ENCODE peak calls at places on chromosomes 16 and 17, in five cellular contexts. C, P, A, N and L are unnamed samples.

GRCh38 chr17:72120878-72121163 is at the start of gene SOX9:
- DNase-seq in P (peak), C (peak), A (peak), N (no peak), L (peak)

GRCh38 chr16:84341533-84342295 is 26.6 kb upstream of the ATP2C2 start:
- DNase-seq in C (no peak), P (no peak), N (no peak), A (no peak), L (no peak)

GRCh38 chr17:21466550-21466949 is 90.4 kb downstream of the KCNJ12 start:
- DNase-seq in N (no peak), A (no peak), C (no peak), P (no peak), L (no peak)

GRCh38 chr16:54957403-54957802 is 26.7 kb downstream of the IRX5 start:
- DNase-seq in P (peak), C (peak), N (peak), A (no peak), L (peak)

GRCh38 chr16:55502801-55503366 is 6.0 kb upstream of the LPCAT2 start:
- DNase-seq in N (no peak), P (no peak), A (no peak), C (no peak), L (peak)

GRCh38 chr17:31391496-31391949 is at the start of gene RAB11FIP4:
- DNase-seq in A (no peak), C (peak), P (peak), N (peak), L (no peak)

GRCh38 chr16:23587726-23588125 is 8.4 kb downstream of the NDUFAB1 start:
- DNase-seq in A (no peak), P (no peak), C (no peak), N (no peak), L (no peak)

GRCh38 chr17:28727727-28728363 is 743 bp upstream of the NEK8 start:
- DNase-seq in C (peak), P (peak), A (peak), N (peak), L (peak)

GRCh38 chr17:15319461-15319860 is 21.9 kb downstream of the TEKT3 start:
- DNase-seq in P (no peak), A (no peak), N (peak), C (no peak), L (no peak)

GRCh38 chr17:40071720-40072480 is 9.1 kb downstream of the THRA start:
- DNase-seq in N (no peak), P (no peak), C (no peak), A (no peak), L (peak)

GRCh38 chr16:8720080-8720966 is 45.9 kb downstream of the ABAT start:
- DNase-seq in N (no peak), C (peak), A (no peak), P (peak), L (peak)

GRCh38 chr17:36105718-36106117 is 2.1 kb downstream of the CCL4 start:
- DNase-seq in P (no peak), N (no peak), C (no peak), A (no peak), L (no peak)

GRCh38 chr17:31726980-31727427 is 132.0 kb downstream of the COPRS start:
- DNase-seq in P (no peak), N (no peak), A (no peak), C (peak), L (no peak)

GRCh38 chr16:51549836-51550235 is 398.8 kb upstream of the SALL1 start:
- DNase-seq in P (no peak), C (no peak), N (no peak), A (no peak), L (no peak)

GRCh38 chr17:73799781-73800627 is 155.8 kb upstream of the SDK2 start:
- DNase-seq in N (no peak), P (no peak), A (no peak), C (no peak), L (no peak)

DNA sequence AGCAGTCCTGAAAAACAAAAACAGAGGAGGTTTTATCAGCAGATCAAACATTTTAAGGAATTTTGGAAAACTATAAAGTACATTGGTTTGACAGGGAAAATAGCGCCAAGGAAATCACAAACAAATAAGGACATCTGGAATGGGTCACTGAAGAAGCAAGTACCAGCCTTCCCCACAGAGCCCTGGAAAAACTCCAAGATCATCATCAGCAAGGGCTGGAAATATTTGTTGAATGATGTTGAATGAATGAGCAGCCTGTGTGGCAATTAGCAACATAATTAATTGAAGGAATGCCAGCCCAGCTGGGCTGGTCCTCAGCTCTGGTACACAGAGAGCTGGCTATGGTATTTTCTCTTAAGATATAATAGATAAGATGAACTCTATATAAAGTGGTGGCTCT is 290.4 kb downstream of the HS3ST3A1 start:
- DNase-seq in P (no peak), C (no peak), N (no peak), A (no peak), L (no peak)
- TF ChIP-seq ATF2 in P (no peak), C (no peak), N (no peak), A (no peak), L (no peak)

GRCh38 chr17:74863420-74864296 is 4.0 kb upstream of the GRIN2C start:
- DNase-seq in C (no peak), A (no peak), N (no peak), P (no peak), L (no peak)

GRCh38 chr17:74862919-74863318 is 3.2 kb upstream of the GRIN2C start:
- DNase-seq in A (no peak), P (no peak), N (no peak), C (no peak), L (no peak)

GRCh38 chr17:74861554-74862107 is 1.9 kb upstream of the GRIN2C start:
- DNase-seq in C (peak), P (no peak), N (peak), A (no peak), L (no peak)

GRCh38 chr17:74860999-74861553 is 1.4 kb upstream of the GRIN2C start:
- DNase-seq in P (peak), C (peak), A (no peak), N (no peak), L (no peak)

DNA sequence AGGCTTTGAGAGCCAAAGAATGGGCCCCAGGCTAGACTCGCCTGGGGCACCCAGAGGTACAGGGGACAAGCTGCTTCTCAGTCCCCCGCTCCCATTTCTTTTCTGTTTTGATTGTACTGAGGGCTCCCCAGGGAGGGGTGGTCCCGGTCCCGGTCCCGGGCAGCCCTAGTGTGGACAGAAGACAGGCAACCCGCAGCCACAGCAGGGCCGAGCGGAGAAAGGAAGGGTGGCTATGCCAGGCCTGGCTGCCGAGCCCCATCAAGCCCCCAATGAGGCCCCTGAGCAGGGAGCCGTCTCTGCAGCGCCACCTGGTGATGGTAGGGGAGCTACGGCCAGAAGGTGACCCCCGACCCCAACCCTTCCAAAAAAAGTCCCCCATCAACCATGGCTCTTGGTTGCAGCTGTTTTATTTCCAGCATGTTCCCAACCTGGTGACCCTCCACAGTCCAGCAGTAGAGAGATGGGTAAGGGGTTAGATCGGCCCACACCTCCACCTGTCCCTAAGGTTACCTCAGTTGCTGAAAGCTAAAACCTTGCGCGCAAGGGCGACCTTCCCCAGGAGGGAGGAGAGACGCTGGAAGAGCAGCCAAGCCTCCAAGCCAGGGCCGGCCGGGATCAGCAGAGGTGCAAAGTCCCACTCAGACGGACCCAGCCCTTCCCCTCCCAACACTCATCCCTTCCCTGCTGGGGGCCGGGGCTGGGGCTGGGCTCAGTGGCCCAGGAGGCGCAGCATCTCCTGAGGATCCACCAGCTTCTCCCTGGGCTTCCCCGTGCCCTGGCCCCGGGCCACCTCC is 2.6 kb upstream of the GRIN2C start:
- DNase-seq in N (peak), A (no peak), C (peak), P (peak), L (peak)
- TF ChIP-seq ATF2 in N (no peak), A (no peak), C (no peak), P (no peak), L (no peak)

DNA sequence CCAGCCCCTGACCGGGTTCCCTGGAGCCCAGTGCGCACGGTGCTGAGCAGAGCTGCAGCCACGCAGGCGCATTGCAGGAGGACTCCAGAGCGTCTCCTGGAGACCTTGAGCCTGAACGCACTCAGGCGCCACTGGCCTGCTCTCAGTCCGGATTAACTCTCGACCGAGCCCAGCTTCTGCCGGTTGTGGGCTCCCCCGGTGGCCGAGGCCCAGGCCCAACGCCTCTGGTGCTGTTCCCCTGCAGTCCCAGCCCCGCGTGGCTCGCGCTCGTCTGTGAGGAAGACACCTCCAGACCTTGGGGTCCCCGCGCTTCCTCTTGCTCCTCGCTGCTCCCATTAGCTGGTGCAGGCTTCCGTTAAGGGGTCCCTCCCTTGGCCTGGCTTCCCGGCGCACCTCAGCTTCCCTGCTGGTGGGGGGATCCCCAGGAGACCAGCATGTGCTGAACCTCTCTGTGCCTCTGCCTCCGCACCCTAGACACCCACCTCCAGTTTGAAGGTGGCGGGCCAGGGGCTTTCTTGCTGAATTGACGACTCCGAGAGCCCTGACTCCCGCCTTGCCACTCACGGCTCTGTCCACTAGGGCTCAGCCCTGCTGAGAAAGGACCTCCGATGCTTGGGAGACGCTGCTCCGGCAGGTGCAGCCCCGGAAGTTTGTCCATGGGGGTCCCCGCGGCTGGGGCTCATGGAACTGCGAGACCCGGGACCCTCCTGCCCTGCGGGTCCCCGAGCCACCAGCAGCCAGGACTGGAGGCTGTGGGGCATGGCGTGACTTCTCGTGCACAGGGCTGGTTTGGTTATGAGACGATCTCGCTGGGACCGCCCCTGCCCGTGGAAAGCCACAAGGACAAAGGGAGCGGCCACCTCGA is 7.8 kb downstream of the CHMP6 start:
- DNase-seq in N (peak), P (no peak), A (no peak), C (no peak), L (no peak)
- TF ChIP-seq ATF2 in N (no peak), P (no peak), A (no peak), C (no peak), L (no peak)

GRCh38 chr17:78875331-78875730 is 27.7 kb downstream of the CEP295NL start:
- DNase-seq in C (no peak), A (no peak), P (no peak), N (no peak), L (no peak)
- TF ChIP-seq ATF2 in C (no peak), A (no peak), P (no peak), N (no peak), L (no peak)

DNA sequence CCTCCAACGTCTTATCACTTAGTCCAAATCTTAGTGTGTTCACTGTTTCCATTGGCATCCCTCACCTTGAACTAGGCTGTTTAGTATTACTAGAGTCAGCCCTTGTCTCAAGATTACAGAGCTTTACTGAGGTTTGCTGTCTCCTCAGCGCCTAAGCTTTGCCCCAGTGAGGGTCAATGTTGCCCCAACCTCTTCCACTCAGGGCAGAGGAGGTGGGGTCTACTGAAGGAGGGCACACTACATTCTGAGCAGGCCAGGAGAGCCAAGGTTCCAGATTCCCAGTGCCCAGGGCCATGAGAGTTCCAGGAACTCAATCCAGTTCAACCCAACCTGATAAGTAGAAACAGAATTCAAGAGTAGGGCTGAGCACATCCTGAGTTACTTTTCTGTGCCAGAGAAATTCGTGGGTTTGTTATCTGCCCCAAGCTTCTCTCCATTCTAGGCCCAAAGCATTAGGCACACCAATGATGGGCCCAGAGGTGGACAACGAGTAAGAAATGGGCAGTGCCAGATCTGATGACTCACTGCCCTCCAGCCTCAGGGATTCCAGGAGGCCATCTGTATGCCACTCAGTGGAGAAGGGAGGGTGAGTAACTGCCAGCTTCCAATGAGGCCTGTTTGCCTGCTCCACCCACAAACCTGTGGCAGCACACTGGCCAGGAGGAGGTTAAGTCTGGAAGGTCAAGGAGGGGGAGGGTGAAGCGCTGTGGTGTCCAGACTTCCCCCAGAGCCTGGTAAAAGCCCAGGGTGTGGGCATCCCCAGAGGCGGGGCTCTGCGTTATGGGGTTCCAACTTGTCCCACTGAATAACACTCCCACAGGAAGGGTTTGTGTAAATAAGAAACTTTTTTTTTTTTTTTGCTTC is 8.2 kb downstream of the TUBG2 start:
- DNase-seq in P (no peak), N (no peak), A (no peak), C (no peak), L (peak)
- TF ChIP-seq ATF2 in P (no peak), N (no peak), A (no peak), C (no peak), L (no peak)

DNA sequence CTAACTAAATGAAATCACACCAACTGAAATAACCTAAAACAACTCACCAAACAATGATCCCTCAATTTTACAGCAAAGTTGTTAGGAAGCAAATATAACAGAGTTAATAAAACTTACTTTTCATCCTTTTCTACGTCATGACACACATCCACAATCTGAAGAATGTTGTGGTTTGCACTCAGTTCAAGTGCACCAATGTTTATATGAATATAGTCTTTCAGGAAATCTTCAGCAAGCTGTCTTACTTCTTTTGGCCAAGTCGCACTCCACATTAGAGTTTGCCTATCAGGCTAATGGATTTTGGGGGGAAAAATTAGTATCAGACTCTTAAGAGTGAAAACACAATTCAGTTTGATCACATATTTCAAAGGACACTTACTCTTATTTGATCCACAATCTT is 3.3 kb downstream of the DDX5 start:
- DNase-seq in C (no peak), A (no peak), N (no peak), P (no peak), L (no peak)
- TF ChIP-seq ATF2 in C (no peak), A (peak), N (no peak), P (no peak), L (no peak)

GRCh38 chr17:57607553-57608120 is 137.5 kb downstream of the CCDC182 start:
- DNase-seq in P (no peak), N (no peak), A (no peak), C (no peak), L (no peak)
- TF ChIP-seq ATF2 in P (no peak), N (no peak), A (no peak), C (no peak), L (no peak)

GRCh38 chr17:69363488-69364210 is 36.7 kb upstream of the ABCA5 start:
- DNase-seq in A (no peak), P (no peak), C (no peak), N (no peak), L (no peak)

GRCh38 chr17:69356625-69357024 is 29.7 kb upstream of the ABCA5 start:
- DNase-seq in N (no peak), A (no peak), P (no peak), C (no peak), L (no peak)

GRCh38 chr17:69361156-69361555 is 34.2 kb upstream of the ABCA5 start:
- DNase-seq in P (no peak), A (no peak), C (no peak), N (no peak), L (no peak)

GRCh38 chr17:69358688-69359596 is 32.0 kb upstream of the ABCA5 start:
- DNase-seq in A (peak), P (peak), C (no peak), N (no peak), L (peak)

GRCh38 chr17:69357701-69358100 is 30.8 kb upstream of the ABCA5 start:
- DNase-seq in P (no peak), A (no peak), N (no peak), C (no peak), L (peak)
- TF ChIP-seq ATF2 in P (no peak), A (no peak), N (no peak), C (no peak), L (no peak)

DNA sequence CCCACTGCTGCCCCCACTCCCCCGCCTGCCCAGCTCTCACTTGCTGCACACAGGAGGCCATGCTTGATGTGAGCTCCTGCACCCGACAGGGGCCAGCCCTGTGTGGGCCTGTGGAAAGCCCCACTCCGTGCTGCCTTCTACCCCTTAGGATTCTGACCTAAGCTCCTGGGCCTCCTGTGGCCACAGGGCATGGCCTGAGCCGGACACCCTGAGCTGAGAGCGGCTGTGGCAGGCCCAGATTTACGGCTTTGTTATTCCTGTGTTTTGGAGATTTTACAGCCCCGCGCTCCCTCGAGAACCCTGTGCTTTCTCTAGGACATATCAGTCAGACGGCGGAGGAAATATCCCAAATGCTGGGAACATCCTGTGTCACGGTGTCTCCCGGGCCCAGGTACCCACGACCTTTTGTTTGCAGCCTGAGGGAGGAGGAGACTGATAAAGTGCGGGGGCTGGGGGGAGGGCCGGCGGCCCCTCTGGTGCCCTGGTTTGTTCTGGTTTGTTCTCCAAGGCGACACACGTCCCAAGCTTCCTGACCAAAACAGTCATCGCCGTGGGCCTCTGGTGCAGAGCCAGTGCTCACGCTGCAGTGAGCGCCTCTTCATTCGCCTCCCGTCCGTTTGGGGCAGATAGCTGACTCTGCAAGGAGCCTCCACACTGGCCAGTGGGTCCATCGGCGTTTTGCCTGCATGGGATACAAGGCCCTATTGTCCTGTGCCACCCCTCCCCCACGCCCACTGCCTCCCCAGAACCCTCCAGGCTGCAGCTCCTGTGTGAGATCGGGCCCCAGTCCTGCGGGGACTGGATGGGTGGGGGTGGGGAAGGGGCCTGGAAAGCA is 363.3 kb downstream of the C16orf95 start:
- DNase-seq in P (peak), A (no peak), C (no peak), N (no peak), L (no peak)
- TF ChIP-seq ATF2 in P (no peak), A (no peak), C (no peak), N (no peak), L (no peak)

GRCh38 chr17:4032738-4033137 is 68.5 kb upstream of the ATP2A3 start:
- DNase-seq in N (no peak), A (no peak), P (peak), C (no peak), L (no peak)
- TF ChIP-seq ATF2 in N (no peak), A (no peak), P (no peak), C (no peak), L (no peak)